ENCODE peak calls at places on chromosomes 11 and 22, in four cellular contexts. One of them, this sample, is unnamed.

GRCh38 chr11:47863189-47863892 is 15.2 kb upstream of the NUP160 start:
- DNase-seq in T-helper 9 cell: no peak
- DNase-seq in effector CD8-positive, alpha-beta T cell: no peak
- DNase-seq in neuronal stem cell: no peak
- DNase-seq in this sample: no peak

GRCh38 chr11:127825185-127825584 is 762.2 kb downstream of the ETS1 start:
- DNase-seq in T-helper 9 cell: no peak
- DNase-seq in effector CD8-positive, alpha-beta T cell: no peak
- DNase-seq in neuronal stem cell: no peak
- DNase-seq in this sample: no peak

GRCh38 chr22:50060441-50061140 is 2.5 kb upstream of the TTLL8 start:
- DNase-seq in T-helper 9 cell: no peak
- DNase-seq in effector CD8-positive, alpha-beta T cell: no peak
- DNase-seq in neuronal stem cell: no peak
- DNase-seq in this sample: no peak

GRCh38 chr11:66559141-66559861 is 9.1 kb downstream of the CTSF start:
- DNase-seq in T-helper 9 cell: peak
- DNase-seq in effector CD8-positive, alpha-beta T cell: peak
- DNase-seq in neuronal stem cell: no peak
- DNase-seq in this sample: no peak

GRCh38 chr11:10376061-10376460 is 71.2 kb downstream of the ADM start:
- DNase-seq in T-helper 9 cell: no peak
- DNase-seq in effector CD8-positive, alpha-beta T cell: no peak
- DNase-seq in neuronal stem cell: no peak
- DNase-seq in this sample: no peak

GRCh38 chr22:33722817-33723216 is 197.5 kb downstream of the LARGE1 start:
- DNase-seq in T-helper 9 cell: no peak
- DNase-seq in effector CD8-positive, alpha-beta T cell: no peak
- DNase-seq in neuronal stem cell: peak
- DNase-seq in this sample: no peak

GRCh38 chr11:32466279-32466915 is 31.1 kb upstream of the WT1 start:
- DNase-seq in T-helper 9 cell: no peak
- DNase-seq in effector CD8-positive, alpha-beta T cell: no peak
- DNase-seq in neuronal stem cell: no peak
- DNase-seq in this sample: no peak

GRCh38 chr22:46586123-46586519 is 34.1 kb upstream of the GRAMD4 start:
- DNase-seq in T-helper 9 cell: no peak
- DNase-seq in effector CD8-positive, alpha-beta T cell: no peak
- DNase-seq in neuronal stem cell: no peak
- DNase-seq in this sample: no peak

GRCh38 chr11:19962795-19963163 is 197.5 kb downstream of the DBX1 start:
- DNase-seq in T-helper 9 cell: no peak
- DNase-seq in effector CD8-positive, alpha-beta T cell: no peak
- DNase-seq in neuronal stem cell: no peak
- DNase-seq in this sample: no peak

GRCh38 chr11:8313504-8314090 is 49.9 kb upstream of the LMO1 start:
- DNase-seq in T-helper 9 cell: no peak
- DNase-seq in effector CD8-positive, alpha-beta T cell: no peak
- DNase-seq in neuronal stem cell: no peak
- DNase-seq in this sample: no peak

GRCh38 chr22:24189249-24190158 is 8.2 kb downstream of the SUSD2 start:
- DNase-seq in T-helper 9 cell: no peak
- DNase-seq in effector CD8-positive, alpha-beta T cell: no peak
- DNase-seq in neuronal stem cell: peak
- DNase-seq in this sample: no peak

GRCh38 chr11:116696381-116696941 is 76.3 kb downstream of the BUD13 start:
- DNase-seq in T-helper 9 cell: no peak
- DNase-seq in effector CD8-positive, alpha-beta T cell: no peak
- DNase-seq in neuronal stem cell: no peak
- DNase-seq in this sample: no peak

GRCh38 chr11:31355817-31356216 is 13.7 kb downstream of the DCDC1 start:
- DNase-seq in T-helper 9 cell: no peak
- DNase-seq in effector CD8-positive, alpha-beta T cell: no peak
- DNase-seq in neuronal stem cell: no peak
- DNase-seq in this sample: no peak

GRCh38 chr22:27815826-27816530 is 14.4 kb upstream of the MN1 start:
- DNase-seq in T-helper 9 cell: no peak
- DNase-seq in effector CD8-positive, alpha-beta T cell: no peak
- DNase-seq in neuronal stem cell: no peak
- DNase-seq in this sample: no peak

GRCh38 chr11:46392421-46393230 is 1.1 kb upstream of the CHRM4 start:
- DNase-seq in T-helper 9 cell: peak
- DNase-seq in effector CD8-positive, alpha-beta T cell: peak
- DNase-seq in neuronal stem cell: peak
- DNase-seq in this sample: peak

GRCh38 chr11:3808846-3809623 is 675 bp downstream of the PGAP2 start:
- DNase-seq in T-helper 9 cell: peak
- DNase-seq in effector CD8-positive, alpha-beta T cell: no peak
- DNase-seq in neuronal stem cell: no peak
- DNase-seq in this sample: peak

GRCh38 chr22:46735747-46736608 is 2.1 kb downstream of the CERK start:
- DNase-seq in T-helper 9 cell: no peak
- DNase-seq in effector CD8-positive, alpha-beta T cell: no peak
- DNase-seq in neuronal stem cell: no peak
- DNase-seq in this sample: no peak

GRCh38 chr11:2708757-2709281 is 9.0 kb upstream of the KCNQ1OT1 start:
- DNase-seq in T-helper 9 cell: no peak
- DNase-seq in effector CD8-positive, alpha-beta T cell: no peak
- DNase-seq in neuronal stem cell: no peak
- DNase-seq in this sample: no peak

GRCh38 chr11:55634813-55635212 is at the start of gene OR4P4:
- DNase-seq in T-helper 9 cell: no peak
- DNase-seq in effector CD8-positive, alpha-beta T cell: no peak
- DNase-seq in neuronal stem cell: no peak
- DNase-seq in this sample: no peak

GRCh38 chr22:46352691-46353386 is 17.3 kb downstream of the TRMU start:
- DNase-seq in T-helper 9 cell: no peak
- DNase-seq in effector CD8-positive, alpha-beta T cell: no peak
- DNase-seq in neuronal stem cell: no peak
- DNase-seq in this sample: no peak

GRCh38 chr22:48517039-48518030 is 1310.3 kb downstream of the BRD1 start:
- DNase-seq in T-helper 9 cell: no peak
- DNase-seq in effector CD8-positive, alpha-beta T cell: no peak
- DNase-seq in neuronal stem cell: no peak
- DNase-seq in this sample: no peak

GRCh38 chr11:31641477-31642062 is 132.0 kb downstream of the ELP4 start:
- DNase-seq in T-helper 9 cell: no peak
- DNase-seq in effector CD8-positive, alpha-beta T cell: no peak
- DNase-seq in neuronal stem cell: peak
- DNase-seq in this sample: no peak

GRCh38 chr11:35487532-35488078 is 37.8 kb downstream of the PAMR1 start:
- DNase-seq in T-helper 9 cell: no peak
- DNase-seq in effector CD8-positive, alpha-beta T cell: no peak
- DNase-seq in neuronal stem cell: peak
- DNase-seq in this sample: no peak

GRCh38 chr11:73889019-73889418 is 12.2 kb downstream of the PAAF1 start:
- DNase-seq in T-helper 9 cell: no peak
- DNase-seq in effector CD8-positive, alpha-beta T cell: no peak
- DNase-seq in neuronal stem cell: no peak
- DNase-seq in this sample: no peak

GRCh38 chr11:93504110-93505095 is 38.8 kb downstream of the SMCO4 start:
- DNase-seq in T-helper 9 cell: no peak
- DNase-seq in effector CD8-positive, alpha-beta T cell: no peak
- DNase-seq in neuronal stem cell: no peak
- DNase-seq in this sample: no peak

GRCh38 chr22:29312218-29313125 is 3.0 kb downstream of the RASL10A start:
- DNase-seq in T-helper 9 cell: no peak
- DNase-seq in effector CD8-positive, alpha-beta T cell: no peak
- DNase-seq in neuronal stem cell: no peak
- DNase-seq in this sample: no peak

GRCh38 chr11:30174265-30175022 is 56.4 kb upstream of the FSHB start:
- DNase-seq in T-helper 9 cell: no peak
- DNase-seq in effector CD8-positive, alpha-beta T cell: no peak
- DNase-seq in neuronal stem cell: no peak
- DNase-seq in this sample: no peak

GRCh38 chr11:16117989-16118810 is 238.1 kb downstream of the SOX6 start:
- DNase-seq in T-helper 9 cell: no peak
- DNase-seq in effector CD8-positive, alpha-beta T cell: no peak
- DNase-seq in neuronal stem cell: no peak
- DNase-seq in this sample: no peak